ENCODE peak calls at places on chromosome 15, in five cellular contexts. C is T-helper 1 cell, D is IMR-90, Y is EH, O is mesenteric fat pad. S is an unnamed sample.

GRCh38 chr15:81023483-81024264 is 23.0 kb downstream of the TLNRD1 start:
- DNase-seq in C (peak; percentile 91), D (peak; percentile 66), Y (peak; percentile 82), O (peak; percentile 89), S (peak; percentile 92)

GRCh38 chr15:79310612-79310984 is 314 bp upstream of the TMED3 start:
- DNase-seq in C (no peak), D (peak; percentile 21), Y (no peak), O (no peak), S (peak; percentile 14)

GRCh38 chr15:89332446-89332845 is 2.2 kb downstream of the POLG start:
- DNase-seq in C (no peak), D (peak; percentile 10), Y (peak; percentile 28), O (no peak), S (peak; percentile 30)

GRCh38 chr15:56919708-56920637 is 1.5 kb downstream of the TCF12 start:
- DNase-seq in C (peak; percentile 22), D (peak; percentile 35), Y (peak; percentile 50), O (no peak), S (peak; percentile 49)

GRCh38 chr15:88447206-88447605 is 20.0 kb downstream of the MRPL46 start:
- DNase-seq in C (no peak), D (no peak), Y (no peak), O (no peak), S (no peak)

GRCh38 chr15:92634046-92634445 is 21.5 kb downstream of the FAM174B start:
- DNase-seq in C (no peak), D (no peak), Y (peak; percentile 27), O (peak; percentile 67), S (no peak)

GRCh38 chr15:29242466-29243242 is 27.0 kb downstream of the NSMCE3 start:
- DNase-seq in C (no peak), D (peak; percentile 19), Y (peak; percentile 21), O (no peak), S (peak; percentile 3)

GRCh38 chr15:41660235-41661077 is at the start of gene MGA:
- DNase-seq in C (peak; percentile 97), D (peak; percentile 92), Y (peak; percentile 94), O (peak; percentile 96), S (peak; percentile 87)

GRCh38 chr15:33915571-33916407 is 52.5 kb upstream of the CHRM5 start:
- DNase-seq in C (no peak), D (no peak), Y (no peak), O (no peak), S (peak; percentile 28)

GRCh38 chr15:56736308-56736707 is 3.0 kb upstream of the ZNF280D start:
- DNase-seq in C (no peak), D (peak; percentile 61), Y (peak; percentile 70), O (no peak), S (peak; percentile 65)

GRCh38 chr15:52370010-52370409 is 74.4 kb upstream of the MYO5C start:
- DNase-seq in C (no peak), D (peak; percentile 39), Y (no peak), O (no peak), S (peak; percentile 49)

GRCh38 chr15:69666441-69666882 is 213.8 kb downstream of the RPLP1 start:
- DNase-seq in C (peak; percentile 14), D (peak; percentile 31), Y (peak; percentile 8), O (peak; percentile 84), S (peak; percentile 49)

GRCh38 chr15:74988007-74988800 is 7.2 kb upstream of the SCAMP5 start:
- DNase-seq in C (peak; percentile 50), D (peak; percentile 7), Y (peak; percentile 34), O (no peak), S (peak; percentile 30)

GRCh38 chr15:40108855-40109735 is at the start of gene BMF:
- DNase-seq in C (peak; percentile 96), D (peak; percentile 99), Y (peak; percentile 98), O (peak; percentile 100), S (peak; percentile 98)

S was measured in fibroblast of mammary gland.